ENCODE peak calls at places on chromosomes 11 and 22, in five cellular contexts. One of them, this sample, is unnamed.

GRCh38 chr11:93623179-93623578 is 38.3 kb upstream of the CEP295 start:
- DNase-seq in kidney: no peak
- DNase-seq in astrocyte of the spinal cord: no peak
- DNase-seq in upper lobe of right lung: no peak
- DNase-seq in left ventricle myocardium inferior: no peak
- DNase-seq in this sample: no peak

GRCh38 chr11:6992026-6992425 is 28.1 kb downstream of the ZNF214 start:
- DNase-seq in kidney: no peak
- DNase-seq in astrocyte of the spinal cord: peak; percentile 11
- DNase-seq in upper lobe of right lung: no peak
- DNase-seq in left ventricle myocardium inferior: no peak
- DNase-seq in this sample: peak; percentile 44

GRCh38 chr22:45608763-45609180 is 62.9 kb upstream of the ATXN10 start:
- DNase-seq in kidney: peak; percentile 43
- DNase-seq in astrocyte of the spinal cord: peak; percentile 81
- DNase-seq in upper lobe of right lung: no peak
- DNase-seq in left ventricle myocardium inferior: no peak
- DNase-seq in this sample: peak; percentile 16

GRCh38 chr11:91947215-91947614 is 277.4 kb upstream of the FAT3 start:
- DNase-seq in kidney: peak; percentile 29
- DNase-seq in astrocyte of the spinal cord: peak; percentile 78
- DNase-seq in upper lobe of right lung: no peak
- DNase-seq in left ventricle myocardium inferior: no peak
- DNase-seq in this sample: peak; percentile 26

GRCh38 chr11:104841973-104842372 is 56.3 kb downstream of the CASP12 start:
- DNase-seq in kidney: no peak
- DNase-seq in astrocyte of the spinal cord: no peak
- DNase-seq in upper lobe of right lung: no peak
- DNase-seq in left ventricle myocardium inferior: no peak
- DNase-seq in this sample: no peak

GRCh38 chr11:12224537-12224893 is 114.1 kb downstream of the MICAL2 start:
- DNase-seq in kidney: peak; percentile 92
- DNase-seq in astrocyte of the spinal cord: peak; percentile 98
- DNase-seq in upper lobe of right lung: peak; percentile 84
- DNase-seq in left ventricle myocardium inferior: peak; percentile 74
- DNase-seq in this sample: peak; percentile 94

GRCh38 chr11:102830328-102830727 is 13.1 kb downstream of the MMP3 start:
- DNase-seq in kidney: no peak
- DNase-seq in astrocyte of the spinal cord: no peak
- DNase-seq in upper lobe of right lung: no peak
- DNase-seq in left ventricle myocardium inferior: no peak
- DNase-seq in this sample: no peak

GRCh38 chr11:31050061-31050790 is 319.3 kb downstream of the DCDC1 start:
- DNase-seq in kidney: no peak
- DNase-seq in astrocyte of the spinal cord: no peak
- DNase-seq in upper lobe of right lung: no peak
- DNase-seq in left ventricle myocardium inferior: no peak
- DNase-seq in this sample: no peak

GRCh38 chr22:21657020-21657360 is 8.8 kb upstream of the PPIL2 start:
- DNase-seq in kidney: no peak
- DNase-seq in astrocyte of the spinal cord: no peak
- DNase-seq in upper lobe of right lung: no peak
- DNase-seq in left ventricle myocardium inferior: no peak
- DNase-seq in this sample: no peak

GRCh38 chr22:28904211-28904808 is 20.9 kb downstream of the ZNRF3 start:
- DNase-seq in kidney: no peak
- DNase-seq in astrocyte of the spinal cord: peak; percentile 58
- DNase-seq in upper lobe of right lung: no peak
- DNase-seq in left ventricle myocardium inferior: no peak
- DNase-seq in this sample: no peak

GRCh38 chr11:71080239-71081097 is 171.9 kb downstream of the SHANK2 start:
- DNase-seq in kidney: no peak
- DNase-seq in astrocyte of the spinal cord: peak; percentile 58
- DNase-seq in upper lobe of right lung: peak; percentile 73
- DNase-seq in left ventricle myocardium inferior: peak; percentile 22
- DNase-seq in this sample: peak; percentile 56

GRCh38 chr11:19162946-19163345 is 38.8 kb downstream of the CSRP3 start:
- DNase-seq in kidney: no peak
- DNase-seq in astrocyte of the spinal cord: no peak
- DNase-seq in upper lobe of right lung: no peak
- DNase-seq in left ventricle myocardium inferior: no peak
- DNase-seq in this sample: no peak

GRCh38 chr11:27754035-27755017 is 54.1 kb upstream of the BDNF start:
- DNase-seq in kidney: no peak
- DNase-seq in astrocyte of the spinal cord: peak; percentile 93
- DNase-seq in upper lobe of right lung: no peak
- DNase-seq in left ventricle myocardium inferior: no peak
- DNase-seq in this sample: peak; percentile 39

GRCh38 chr22:39149915-39150847 is 2.3 kb downstream of the CBX7 start:
- DNase-seq in kidney: no peak
- DNase-seq in astrocyte of the spinal cord: no peak
- DNase-seq in upper lobe of right lung: peak; percentile 60
- DNase-seq in left ventricle myocardium inferior: no peak
- DNase-seq in this sample: no peak

GRCh38 chr11:29214833-29215232 is 802.0 kb downstream of the KCNA4 start:
- DNase-seq in kidney: no peak
- DNase-seq in astrocyte of the spinal cord: peak; percentile 9
- DNase-seq in upper lobe of right lung: no peak
- DNase-seq in left ventricle myocardium inferior: no peak
- DNase-seq in this sample: peak; percentile 32

GRCh38 chr11:46330887-46331652 is 16.2 kb upstream of the DGKZ start:
- DNase-seq in kidney: no peak
- DNase-seq in astrocyte of the spinal cord: no peak
- DNase-seq in upper lobe of right lung: no peak
- DNase-seq in left ventricle myocardium inferior: no peak
- DNase-seq in this sample: no peak

GRCh38 chr11:10514210-10514609 is 26.8 kb downstream of the RNF141 start:
- DNase-seq in kidney: no peak
- DNase-seq in astrocyte of the spinal cord: peak; percentile 26
- DNase-seq in upper lobe of right lung: no peak
- DNase-seq in left ventricle myocardium inferior: no peak
- DNase-seq in this sample: peak; percentile 52

GRCh38 chr11:65041206-65042035 is at the start of gene SAC3D1:
- DNase-seq in kidney: no peak
- DNase-seq in astrocyte of the spinal cord: no peak
- DNase-seq in upper lobe of right lung: peak; percentile 88
- DNase-seq in left ventricle myocardium inferior: no peak
- DNase-seq in this sample: no peak

GRCh38 chr11:31819533-31820437 is 8.7 kb upstream of the PAX6 start:
- DNase-seq in kidney: peak; percentile 71
- DNase-seq in astrocyte of the spinal cord: no peak
- DNase-seq in upper lobe of right lung: no peak
- DNase-seq in left ventricle myocardium inferior: no peak
- DNase-seq in this sample: no peak

GRCh38 chr22:44067033-44067432 is 42.9 kb downstream of the PARVB start:
- DNase-seq in kidney: no peak
- DNase-seq in astrocyte of the spinal cord: no peak
- DNase-seq in upper lobe of right lung: no peak
- DNase-seq in left ventricle myocardium inferior: no peak
- DNase-seq in this sample: no peak

GRCh38 chr11:120017582-120017981 is 120.3 kb downstream of the TRIM29 start:
- DNase-seq in kidney: no peak
- DNase-seq in astrocyte of the spinal cord: no peak
- DNase-seq in upper lobe of right lung: no peak
- DNase-seq in left ventricle myocardium inferior: no peak
- DNase-seq in this sample: no peak

GRCh38 chr11:120013325-120014250 is 124.3 kb downstream of the TRIM29 start:
- DNase-seq in kidney: no peak
- DNase-seq in astrocyte of the spinal cord: peak; percentile 3
- DNase-seq in upper lobe of right lung: no peak
- DNase-seq in left ventricle myocardium inferior: peak; percentile 44
- DNase-seq in this sample: peak; percentile 31

GRCh38 chr11:120009938-120010337 is 128.0 kb downstream of the TRIM29 start:
- DNase-seq in kidney: no peak
- DNase-seq in astrocyte of the spinal cord: no peak
- DNase-seq in upper lobe of right lung: no peak
- DNase-seq in left ventricle myocardium inferior: no peak
- DNase-seq in this sample: no peak

GRCh38 chr11:120011836-120012235 is 126.1 kb downstream of the TRIM29 start:
- DNase-seq in kidney: no peak
- DNase-seq in astrocyte of the spinal cord: no peak
- DNase-seq in upper lobe of right lung: no peak
- DNase-seq in left ventricle myocardium inferior: no peak
- DNase-seq in this sample: no peak

GRCh38 chr11:120012245-120012644 is 125.7 kb downstream of the TRIM29 start:
- DNase-seq in kidney: no peak
- DNase-seq in astrocyte of the spinal cord: no peak
- DNase-seq in upper lobe of right lung: no peak
- DNase-seq in left ventricle myocardium inferior: no peak
- DNase-seq in this sample: no peak
- TF ChIP-seq CTCF in kidney: no peak
- TF ChIP-seq CTCF in astrocyte of the spinal cord: no peak
- TF ChIP-seq CTCF in upper lobe of right lung: no peak
- TF ChIP-seq CTCF in left ventricle myocardium inferior: no peak
- TF ChIP-seq CTCF in this sample: no peak

DNA sequence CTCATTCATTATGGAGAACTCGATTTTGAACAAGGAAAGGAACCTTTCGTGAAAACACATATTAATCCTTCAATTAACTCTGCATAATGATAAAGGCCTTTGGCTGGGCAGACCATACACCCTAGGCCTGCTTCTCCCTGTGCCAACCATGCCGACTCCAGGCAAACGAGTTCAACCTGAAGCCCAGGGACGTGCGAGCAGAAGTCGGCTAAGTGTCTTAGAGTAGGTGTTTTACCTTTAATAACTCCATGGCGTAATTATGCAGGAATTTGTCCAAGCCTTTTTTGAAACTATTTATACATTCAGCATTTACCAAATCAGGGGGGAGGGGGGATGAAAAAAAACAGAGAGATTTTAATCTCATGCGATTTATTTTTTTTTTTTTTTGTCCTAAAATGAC is 424.1 kb downstream of the MN1 start:
- DNase-seq in kidney: no peak
- DNase-seq in astrocyte of the spinal cord: no peak
- DNase-seq in upper lobe of right lung: no peak
- DNase-seq in left ventricle myocardium inferior: no peak
- DNase-seq in this sample: no peak
- H3K4me3 ChIP-seq in kidney: no peak overlapping the region
- H3K4me3 ChIP-seq in astrocyte of the spinal cord: no peak overlapping the region
- H3K4me3 ChIP-seq in upper lobe of right lung: no peak overlapping the region
- H3K4me3 ChIP-seq in left ventricle myocardium inferior: no peak overlapping the region
- H3K4me3 ChIP-seq in this sample: no peak overlapping the region

DNA sequence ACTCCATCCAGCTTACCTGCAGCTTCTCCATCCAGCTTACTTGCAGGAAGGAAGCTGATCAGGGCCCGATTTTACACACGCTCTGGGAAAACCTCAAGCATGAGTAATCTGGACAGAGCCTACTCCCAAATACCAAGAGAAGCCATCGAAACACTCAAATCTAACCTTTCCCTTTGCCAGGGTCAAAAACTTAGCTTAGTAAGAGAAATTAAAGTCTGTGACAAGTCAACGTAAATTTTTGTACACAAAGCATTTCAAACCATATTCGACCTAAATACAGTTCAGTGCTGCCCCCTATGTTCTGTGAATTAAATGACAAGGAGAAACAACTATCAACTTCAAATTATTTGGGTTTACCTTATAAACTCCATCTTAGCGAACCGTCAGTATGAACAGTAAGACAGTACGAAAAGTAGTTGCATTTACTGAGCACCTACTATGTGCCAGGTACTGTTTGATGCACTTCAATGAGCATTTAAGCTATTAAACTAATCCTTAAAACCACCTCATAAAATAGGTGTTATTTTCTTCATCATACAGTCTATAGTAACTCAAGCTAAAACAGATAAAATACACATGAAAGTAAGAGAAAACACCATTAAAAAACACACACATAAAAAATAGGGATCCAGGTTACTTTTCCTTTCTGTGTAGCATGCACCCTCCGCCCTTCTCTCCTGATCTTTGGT is 36.9 kb downstream of the ARFGAP3 start:
- DNase-seq in kidney: no peak
- DNase-seq in astrocyte of the spinal cord: peak; percentile 78
- DNase-seq in upper lobe of right lung: no peak
- DNase-seq in left ventricle myocardium inferior: no peak
- DNase-seq in this sample: peak; percentile 79
- TF ChIP-seq CTCF in kidney: peak; percentile 79
- TF ChIP-seq CTCF in astrocyte of the spinal cord: peak; percentile 59
- TF ChIP-seq CTCF in upper lobe of right lung: peak; percentile 55
- TF ChIP-seq CTCF in left ventricle myocardium inferior: peak; percentile 67
- TF ChIP-seq CTCF in this sample: peak; percentile 59

DNA sequence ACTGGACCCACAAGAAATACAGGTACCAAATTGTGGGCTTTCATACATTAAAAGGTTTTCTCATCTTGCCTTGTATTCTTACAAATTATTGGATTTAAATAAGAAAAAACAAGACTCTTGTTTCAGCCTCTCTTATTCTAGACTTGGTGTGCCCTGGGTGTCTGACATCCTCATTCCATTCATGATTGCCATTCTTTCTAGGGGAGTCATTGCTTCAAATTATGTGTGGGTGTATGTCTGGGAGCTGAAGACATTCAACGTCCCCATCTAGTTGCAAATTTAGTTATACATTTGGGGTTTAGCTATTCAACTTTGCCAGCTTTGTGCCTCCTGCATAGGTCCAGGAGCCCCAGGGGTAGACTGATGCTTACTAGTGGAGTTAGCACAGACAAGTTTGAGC is 18.1 kb downstream of the MAML2 start:
- DNase-seq in kidney: no peak
- DNase-seq in astrocyte of the spinal cord: peak; percentile 78
- DNase-seq in upper lobe of right lung: no peak
- DNase-seq in left ventricle myocardium inferior: no peak
- DNase-seq in this sample: peak; percentile 83
- H3K4me3 ChIP-seq in kidney: no peak overlapping the region
- H3K4me3 ChIP-seq in astrocyte of the spinal cord: no peak overlapping the region
- H3K4me3 ChIP-seq in upper lobe of right lung: no peak overlapping the region
- H3K4me3 ChIP-seq in left ventricle myocardium inferior: no peak overlapping the region
- H3K4me3 ChIP-seq in this sample: no peak overlapping the region